ENCODE peak calls at places on chromosomes 16 and 17, in five cellular contexts. X is hippocampal formation, L is HFFc6, K is NCI-H1092, N is GM03348. A is an unnamed sample.

GRCh38 chr17:81160747-81161453 is 4.4 kb upstream of the PVALEF start:
- DNase-seq in L (no peak), N (no peak), K (no peak), X (no peak), A (no peak)

GRCh38 chr17:60744355-60744958 is 66.8 kb downstream of the BCAS3 start:
- DNase-seq in X (peak; percentile 20), N (no peak), K (no peak), L (no peak), A (no peak)

GRCh38 chr16:31242197-31242596 is 17.6 kb upstream of the ITGAM start:
- DNase-seq in L (peak; percentile 12), X (no peak), K (no peak), N (no peak), A (no peak)

GRCh38 chr17:67076290-67076689 is 31.9 kb downstream of the CACNG1 start:
- DNase-seq in N (no peak), L (no peak), K (no peak), X (no peak), A (no peak)

GRCh38 chr17:31581491-31581890 is 190.0 kb downstream of the RAB11FIP4 start:
- DNase-seq in N (no peak), K (no peak), X (no peak), L (peak; percentile 22), A (no peak)

GRCh38 chr16:27549857-27550581 is at the start of the genes GTF3C1 and KATNIP:
- DNase-seq in N (peak; percentile 100), X (peak; percentile 98), L (peak; percentile 98), K (peak; percentile 99), A (peak; percentile 85)

GRCh38 chr17:76556759-76557367 is 17.0 kb downstream of the PRCD start:
- DNase-seq in L (no peak), K (no peak), N (peak; percentile 58), X (no peak), A (no peak)

GRCh38 chr16:87674405-87674804 is 72.1 kb downstream of the JPH3 start:
- DNase-seq in L (no peak), K (no peak), X (no peak), N (no peak), A (no peak)

GRCh38 chr16:20904507-20905079 is 4.0 kb downstream of the LYRM1 start:
- DNase-seq in N (peak; percentile 24), X (no peak), K (no peak), L (peak; percentile 71), A (no peak)

GRCh38 chr17:17937450-17937849 is 34.8 kb downstream of the TOM1L2 start:
- DNase-seq in K (no peak), L (no peak), N (no peak), X (no peak), A (no peak)

GRCh38 chr16:1224558-1224957 is 510 bp downstream of the TPSG1 start:
- DNase-seq in L (no peak), K (no peak), X (no peak), N (no peak), A (no peak)

GRCh38 chr17:28370744-28371103 is 617 bp upstream of the VTN start:
- DNase-seq in N (no peak), L (no peak), K (no peak), X (no peak), A (no peak)

GRCh38 chr17:82915697-82916027 is 75.8 kb upstream of the ZNF750 start:
- DNase-seq in X (no peak), N (no peak), L (no peak), K (no peak), A (no peak)

GRCh38 chr16:10729649-10730048 is 14.0 kb upstream of the NUBP1 start:
- DNase-seq in X (no peak), L (peak; percentile 41), K (no peak), N (peak; percentile 60), A (no peak)

GRCh38 chr16:680967-681745 is 946 bp downstream of the STUB1 start:
- DNase-seq in L (peak; percentile 20), X (no peak), K (peak; percentile 22), N (peak; percentile 29), A (no peak)

GRCh38 chr17:7704601-7705268 is at the start of gene EFNB3:
- DNase-seq in L (no peak), K (peak; percentile 40), N (peak; percentile 56), X (no peak), A (no peak)

GRCh38 chr16:2151188-2152091 is 3.0 kb downstream of the RAB26 start:
- DNase-seq in L (no peak), N (no peak), X (no peak), K (no peak), A (no peak)

A was measured in AG04449.